ENCODE peak calls at places on chromosomes 11 and 22, in eight cellular contexts. One of them, this sample, is unnamed.

GRCh38 chr11:22634897-22635629 is 9.4 kb upstream of the FANCF start:
- DNase-seq in psoas muscle: no peak
- DNase-seq in K562: no peak
- DNase-seq in AG09319: no peak
- DNase-seq in nephron progenitor cell: no peak
- DNase-seq in foreskin fibroblast: peak
- DNase-seq in stomach: no peak
- DNase-seq in fibroblast of pulmonary artery: peak
- DNase-seq in this sample: no peak

GRCh38 chr22:21444701-21445436 is 22.3 kb upstream of the TMEM191C start:
- DNase-seq in stomach: peak
- DNase-seq in nephron progenitor cell: no peak
- DNase-seq in fibroblast of pulmonary artery: no peak
- DNase-seq in K562: no peak
- DNase-seq in foreskin fibroblast: no peak
- DNase-seq in AG09319: no peak
- DNase-seq in psoas muscle: peak
- DNase-seq in this sample: no peak

GRCh38 chr22:26778372-26778771 is 121.0 kb downstream of the MIAT start:
- DNase-seq in foreskin fibroblast: no peak
- DNase-seq in fibroblast of pulmonary artery: no peak
- DNase-seq in stomach: no peak
- DNase-seq in nephron progenitor cell: no peak
- DNase-seq in AG09319: no peak
- DNase-seq in psoas muscle: no peak
- DNase-seq in K562: no peak
- DNase-seq in this sample: no peak

GRCh38 chr22:27474711-27475547 is 326.6 kb downstream of the MN1 start:
- DNase-seq in nephron progenitor cell: no peak
- DNase-seq in foreskin fibroblast: peak
- DNase-seq in stomach: no peak
- DNase-seq in fibroblast of pulmonary artery: peak
- DNase-seq in K562: no peak
- DNase-seq in AG09319: no peak
- DNase-seq in psoas muscle: no peak
- DNase-seq in this sample: no peak

GRCh38 chr22:30694638-30695350 is at the start of gene OSBP2:
- DNase-seq in psoas muscle: peak
- DNase-seq in nephron progenitor cell: peak
- DNase-seq in K562: peak
- DNase-seq in foreskin fibroblast: peak
- DNase-seq in fibroblast of pulmonary artery: no peak
- DNase-seq in stomach: peak
- DNase-seq in AG09319: no peak
- DNase-seq in this sample: peak

GRCh38 chr11:112025682-112026081 is 474 bp downstream of the DLAT start:
- DNase-seq in AG09319: no peak
- DNase-seq in foreskin fibroblast: peak
- DNase-seq in fibroblast of pulmonary artery: peak
- DNase-seq in psoas muscle: no peak
- DNase-seq in stomach: no peak
- DNase-seq in nephron progenitor cell: no peak
- DNase-seq in K562: no peak
- DNase-seq in this sample: peak

GRCh38 chr22:24117942-24118341 is 63.3 kb upstream of the SUSD2 start:
- DNase-seq in fibroblast of pulmonary artery: no peak
- DNase-seq in foreskin fibroblast: no peak
- DNase-seq in psoas muscle: no peak
- DNase-seq in AG09319: no peak
- DNase-seq in stomach: no peak
- DNase-seq in K562: peak
- DNase-seq in nephron progenitor cell: no peak
- DNase-seq in this sample: no peak

GRCh38 chr11:113370634-113371033 is 16.9 kb upstream of the ANKK1 start:
- DNase-seq in K562: no peak
- DNase-seq in AG09319: no peak
- DNase-seq in fibroblast of pulmonary artery: no peak
- DNase-seq in nephron progenitor cell: no peak
- DNase-seq in foreskin fibroblast: peak
- DNase-seq in stomach: no peak
- DNase-seq in psoas muscle: no peak
- DNase-seq in this sample: no peak

GRCh38 chr11:132981146-132981956 is 551.0 kb downstream of the OPCML start:
- DNase-seq in foreskin fibroblast: no peak
- DNase-seq in nephron progenitor cell: no peak
- DNase-seq in AG09319: no peak
- DNase-seq in K562: no peak
- DNase-seq in fibroblast of pulmonary artery: no peak
- DNase-seq in psoas muscle: no peak
- DNase-seq in stomach: no peak
- DNase-seq in this sample: no peak

GRCh38 chr11:120512727-120513435 is 1.3 kb downstream of the GRIK4 start:
- DNase-seq in psoas muscle: no peak
- DNase-seq in AG09319: no peak
- DNase-seq in nephron progenitor cell: no peak
- DNase-seq in stomach: peak
- DNase-seq in foreskin fibroblast: no peak
- DNase-seq in K562: no peak
- DNase-seq in fibroblast of pulmonary artery: no peak
- DNase-seq in this sample: no peak

GRCh38 chr11:119365071-119365591 is 16.4 kb downstream of the USP2 start:
- DNase-seq in nephron progenitor cell: no peak
- DNase-seq in fibroblast of pulmonary artery: no peak
- DNase-seq in AG09319: no peak
- DNase-seq in foreskin fibroblast: peak
- DNase-seq in stomach: no peak
- DNase-seq in K562: no peak
- DNase-seq in psoas muscle: no peak
- DNase-seq in this sample: no peak

GRCh38 chr11:67405196-67405567 is 1.3 kb downstream of the TBC1D10C start:
- DNase-seq in psoas muscle: no peak
- DNase-seq in foreskin fibroblast: no peak
- DNase-seq in nephron progenitor cell: no peak
- DNase-seq in AG09319: no peak
- DNase-seq in fibroblast of pulmonary artery: no peak
- DNase-seq in stomach: no peak
- DNase-seq in K562: no peak
- DNase-seq in this sample: no peak

GRCh38 chr11:1749020-1749758 is 1.2 kb downstream of the IFITM10 start:
- DNase-seq in stomach: no peak
- DNase-seq in fibroblast of pulmonary artery: no peak
- DNase-seq in K562: no peak
- DNase-seq in AG09319: no peak
- DNase-seq in foreskin fibroblast: peak
- DNase-seq in psoas muscle: no peak
- DNase-seq in nephron progenitor cell: peak
- DNase-seq in this sample: no peak

GRCh38 chr22:30047364-30047738 is 32.9 kb upstream of the HORMAD2 start:
- DNase-seq in nephron progenitor cell: no peak
- DNase-seq in AG09319: no peak
- DNase-seq in stomach: no peak
- DNase-seq in foreskin fibroblast: no peak
- DNase-seq in psoas muscle: no peak
- DNase-seq in K562: peak
- DNase-seq in fibroblast of pulmonary artery: peak
- DNase-seq in this sample: no peak

GRCh38 chr11:6531267-6531752 is 34.2 kb downstream of the DNHD1 start:
- DNase-seq in psoas muscle: no peak
- DNase-seq in stomach: no peak
- DNase-seq in foreskin fibroblast: peak
- DNase-seq in K562: peak
- DNase-seq in fibroblast of pulmonary artery: peak
- DNase-seq in AG09319: peak
- DNase-seq in nephron progenitor cell: peak
- DNase-seq in this sample: peak

DNA sequence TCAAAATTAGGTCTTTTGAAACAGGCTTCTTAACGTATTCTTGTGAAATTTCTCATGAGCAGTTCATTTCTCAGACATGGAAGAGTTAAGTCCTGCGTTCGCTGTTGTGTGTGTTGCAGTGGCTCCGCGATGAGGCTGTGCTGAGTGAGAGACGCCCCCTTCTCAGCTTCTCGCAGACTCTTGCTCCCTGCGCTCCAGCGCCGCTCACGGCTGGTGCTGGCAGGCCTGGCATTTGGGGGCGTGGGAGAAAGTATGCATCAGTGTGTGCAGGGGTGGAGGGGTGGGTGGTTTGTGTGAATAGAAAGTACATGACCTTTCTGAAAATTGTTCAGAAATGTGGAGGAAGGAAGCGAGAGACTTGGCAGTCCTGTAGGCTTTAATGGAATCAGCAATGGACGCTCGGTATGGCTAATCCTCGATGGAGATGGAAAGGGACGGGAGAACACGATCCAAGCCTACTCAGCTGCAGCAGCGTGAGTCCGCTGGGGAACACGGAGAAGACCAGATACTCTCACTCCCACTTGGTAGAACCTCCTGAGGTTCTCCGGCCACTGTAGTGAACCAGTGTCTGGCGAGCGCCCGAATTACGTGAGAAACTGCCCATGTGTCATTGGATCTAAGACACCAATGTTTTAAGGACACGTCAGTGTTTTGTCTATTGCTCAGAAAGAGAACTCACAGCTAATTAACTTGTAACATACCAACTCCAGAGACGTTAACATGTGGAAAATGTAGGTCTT is 5.9 kb downstream of the TAB1 start:
- DNase-seq in fibroblast of pulmonary artery: peak
- DNase-seq in nephron progenitor cell: peak
- DNase-seq in foreskin fibroblast: peak
- DNase-seq in AG09319: peak
- DNase-seq in K562: no peak
- DNase-seq in stomach: no peak
- DNase-seq in psoas muscle: peak
- DNase-seq in this sample: no peak
- TF ChIP-seq CTCF in fibroblast of pulmonary artery: peak
- TF ChIP-seq CTCF in nephron progenitor cell: no peak
- TF ChIP-seq CTCF in foreskin fibroblast: peak
- TF ChIP-seq CTCF in AG09319: peak
- TF ChIP-seq CTCF in K562: no peak
- TF ChIP-seq CTCF in stomach: no peak
- TF ChIP-seq CTCF in psoas muscle: no peak
- TF ChIP-seq CTCF in this sample: no peak

GRCh38 chr11:35192347-35192746 is 53.4 kb downstream of the CD44 start:
- DNase-seq in stomach: no peak
- DNase-seq in foreskin fibroblast: peak
- DNase-seq in fibroblast of pulmonary artery: peak
- DNase-seq in psoas muscle: peak
- DNase-seq in K562: no peak
- DNase-seq in nephron progenitor cell: peak
- DNase-seq in AG09319: no peak
- DNase-seq in this sample: peak

GRCh38 chr11:35183526-35183925 is 44.6 kb downstream of the CD44 start:
- DNase-seq in psoas muscle: no peak
- DNase-seq in K562: no peak
- DNase-seq in foreskin fibroblast: no peak
- DNase-seq in AG09319: no peak
- DNase-seq in fibroblast of pulmonary artery: no peak
- DNase-seq in stomach: no peak
- DNase-seq in nephron progenitor cell: no peak
- DNase-seq in this sample: no peak

GRCh38 chr11:35190804-35191348 is 51.9 kb downstream of the CD44 start:
- DNase-seq in psoas muscle: no peak
- DNase-seq in AG09319: no peak
- DNase-seq in fibroblast of pulmonary artery: no peak
- DNase-seq in stomach: no peak
- DNase-seq in nephron progenitor cell: no peak
- DNase-seq in foreskin fibroblast: peak
- DNase-seq in K562: no peak
- DNase-seq in this sample: no peak

GRCh38 chr11:35185696-35186095 is 46.7 kb downstream of the CD44 start:
- DNase-seq in psoas muscle: no peak
- DNase-seq in nephron progenitor cell: no peak
- DNase-seq in foreskin fibroblast: peak
- DNase-seq in fibroblast of pulmonary artery: peak
- DNase-seq in stomach: no peak
- DNase-seq in K562: no peak
- DNase-seq in AG09319: no peak
- DNase-seq in this sample: no peak

GRCh38 chr11:35187996-35188395 is 49.0 kb downstream of the CD44 start:
- DNase-seq in stomach: no peak
- DNase-seq in psoas muscle: no peak
- DNase-seq in fibroblast of pulmonary artery: no peak
- DNase-seq in nephron progenitor cell: no peak
- DNase-seq in K562: no peak
- DNase-seq in foreskin fibroblast: no peak
- DNase-seq in AG09319: no peak
- DNase-seq in this sample: no peak
- TF ChIP-seq CTCF in stomach: no peak
- TF ChIP-seq CTCF in psoas muscle: no peak
- TF ChIP-seq CTCF in fibroblast of pulmonary artery: no peak
- TF ChIP-seq CTCF in nephron progenitor cell: no peak
- TF ChIP-seq CTCF in K562: no peak
- TF ChIP-seq CTCF in foreskin fibroblast: no peak
- TF ChIP-seq CTCF in AG09319: no peak
- TF ChIP-seq CTCF in this sample: no peak

DNA sequence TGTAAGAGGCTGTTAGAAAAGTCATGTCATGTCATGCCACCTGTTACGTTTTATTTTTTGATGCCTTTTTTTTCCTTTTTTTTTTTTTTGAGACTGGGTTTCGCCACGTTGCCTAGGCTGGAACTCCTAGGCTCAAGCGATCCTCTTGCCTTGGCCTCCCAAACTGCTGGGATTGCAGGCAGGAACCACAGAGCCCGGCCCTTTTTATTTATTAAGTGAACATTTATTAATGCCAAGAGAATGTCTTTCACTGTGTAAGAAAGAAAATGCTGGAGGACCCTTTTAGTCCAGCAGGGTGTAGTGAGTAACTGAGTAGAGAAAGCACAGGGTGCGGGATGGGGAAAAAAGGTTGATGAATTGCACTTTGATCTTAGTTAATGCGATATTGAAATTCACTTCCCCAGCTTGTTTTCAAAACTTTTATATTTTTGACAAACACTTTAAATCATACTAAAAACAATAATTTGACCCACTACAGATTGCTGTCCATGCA is 2.3 kb upstream of the XBP1 start:
- DNase-seq in psoas muscle: no peak
- DNase-seq in AG09319: no peak
- DNase-seq in fibroblast of pulmonary artery: no peak
- DNase-seq in stomach: no peak
- DNase-seq in foreskin fibroblast: no peak
- DNase-seq in K562: no peak
- DNase-seq in nephron progenitor cell: no peak
- DNase-seq in this sample: no peak
- TF ChIP-seq CTCF in psoas muscle: no peak
- TF ChIP-seq CTCF in AG09319: no peak
- TF ChIP-seq CTCF in fibroblast of pulmonary artery: no peak
- TF ChIP-seq CTCF in stomach: no peak
- TF ChIP-seq CTCF in foreskin fibroblast: no peak
- TF ChIP-seq CTCF in K562: peak
- TF ChIP-seq CTCF in nephron progenitor cell: no peak
- TF ChIP-seq CTCF in this sample: peak

DNA sequence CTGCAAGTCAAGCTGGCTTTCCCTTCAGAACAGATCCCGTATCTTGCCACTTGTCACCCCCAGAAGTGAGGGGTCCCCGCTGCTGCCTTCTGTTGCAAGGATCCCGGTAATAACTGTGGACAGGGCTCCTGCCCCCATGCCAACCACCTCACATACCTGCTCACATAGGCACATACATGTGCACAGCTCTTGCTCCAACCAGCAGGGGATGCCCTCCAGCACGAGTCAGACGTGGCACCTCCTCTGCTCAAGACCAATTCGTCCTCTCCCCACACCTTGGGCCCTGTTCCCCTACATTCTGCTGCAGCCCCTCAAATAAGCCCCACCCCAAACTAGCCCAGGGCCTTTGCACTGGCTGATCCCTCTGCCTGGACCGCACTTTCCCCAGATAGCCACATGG is 163.3 kb downstream of the CRYBB2 start:
- DNase-seq in foreskin fibroblast: no peak
- DNase-seq in stomach: no peak
- DNase-seq in AG09319: no peak
- DNase-seq in K562: no peak
- DNase-seq in nephron progenitor cell: no peak
- DNase-seq in fibroblast of pulmonary artery: no peak
- DNase-seq in psoas muscle: no peak
- DNase-seq in this sample: no peak
- TF ChIP-seq CTCF in foreskin fibroblast: peak
- TF ChIP-seq CTCF in stomach: no peak
- TF ChIP-seq CTCF in AG09319: peak
- TF ChIP-seq CTCF in K562: no peak
- TF ChIP-seq CTCF in nephron progenitor cell: no peak
- TF ChIP-seq CTCF in fibroblast of pulmonary artery: peak
- TF ChIP-seq CTCF in psoas muscle: no peak
- TF ChIP-seq CTCF in this sample: no peak